ENCODE peak calls at places on chromosomes 3 and 15, in ten cellular contexts. J, O, B, L, P, R, H, V, A and C are unnamed samples.

GRCh38 chr3:53739926-53740325 is 106.3 kb downstream of the CHDH start:
- DNase-seq in J (no peak), O (no peak), B (no peak), L (no peak), P (no peak), R (no peak), H (no peak), V (no peak), A (no peak), C (no peak)

GRCh38 chr3:197191897-197192296 is 106.5 kb downstream of the DLG1 start:
- DNase-seq in J (no peak), O (no peak), B (no peak), L (no peak), P (no peak), R (no peak), H (no peak), V (no peak), A (no peak), C (no peak)

GRCh38 chr3:172303181-172303580 is 145.1 kb downstream of the GHSR start:
- DNase-seq in J (no peak), O (no peak), B (no peak), L (no peak), P (no peak), R (no peak), H (no peak), V (no peak), A (no peak), C (no peak)

GRCh38 chr15:71011503-71012155 is 103.6 kb upstream of the THSD4 start:
- DNase-seq in J (no peak), O (no peak), B (no peak), L (no peak), P (peak), R (no peak), H (peak), V (peak), A (peak), C (no peak)

GRCh38 chr3:105571005-105571404 is 204.3 kb downstream of the ALCAM start:
- DNase-seq in J (no peak), O (no peak), B (no peak), L (no peak), P (no peak), R (no peak), H (no peak), V (no peak), A (no peak), C (no peak)

GRCh38 chr3:133934996-133935842 is 39.5 kb upstream of the RAB6B start:
- DNase-seq in J (no peak), O (no peak), B (no peak), L (no peak), P (no peak), R (no peak), H (no peak), V (no peak), A (no peak), C (no peak)

GRCh38 chr15:62899090-62899493 is 143.5 kb upstream of the TPM1 start:
- DNase-seq in J (peak), O (peak), B (no peak), L (no peak), P (no peak), R (no peak), H (no peak), V (no peak), A (no peak), C (no peak)

GRCh38 chr3:5357089-5357488 is 169.6 kb downstream of the EDEM1 start:
- DNase-seq in J (no peak), O (no peak), B (no peak), L (no peak), P (no peak), R (no peak), H (no peak), V (no peak), A (no peak), C (no peak)

GRCh38 chr15:75037685-75038084 is 14.3 kb downstream of the PPCDC start:
- DNase-seq in J (no peak), O (no peak), B (no peak), L (no peak), P (peak), R (no peak), H (no peak), V (no peak), A (no peak), C (no peak)

GRCh38 chr3:152836269-152836668 is 1.3 kb downstream of the P2RY1 start:
- DNase-seq in J (no peak), O (no peak), B (no peak), L (no peak), P (no peak), R (no peak), H (no peak), V (no peak), A (no peak), C (no peak)

GRCh38 chr15:50166216-50166615 is 15.8 kb upstream of the SLC27A2 start:
- DNase-seq in J (peak), O (no peak), B (no peak), L (no peak), P (peak), R (no peak), H (peak), V (no peak), A (peak), C (no peak)

GRCh38 chr3:14434105-14434504 is 31.7 kb downstream of the SLC6A6 start:
- DNase-seq in J (peak), O (no peak), B (peak), L (no peak), P (peak), R (no peak), H (no peak), V (no peak), A (no peak), C (no peak)

GRCh38 chr15:49270541-49271421 is 100.7 kb downstream of the GALK2 start:
- DNase-seq in J (peak), O (peak), B (no peak), L (peak), P (peak), R (peak), H (no peak), V (no peak), A (peak), C (no peak)

GRCh38 chr3:10160346-10160745 is 4.4 kb upstream of the IRAK2 start:
- DNase-seq in J (no peak), O (no peak), B (no peak), L (no peak), P (peak), R (no peak), H (no peak), V (no peak), A (no peak), C (no peak)

GRCh38 chr15:69823223-69823907 is 274.4 kb downstream of the TLE3 start:
- DNase-seq in J (peak), O (no peak), B (no peak), L (no peak), P (peak), R (no peak), H (no peak), V (no peak), A (no peak), C (no peak)

GRCh38 chr15:48103647-48104046 is 17.1 kb upstream of the SLC24A5 start:
- DNase-seq in J (no peak), O (no peak), B (no peak), L (no peak), P (no peak), R (no peak), H (no peak), V (no peak), A (no peak), C (no peak)

GRCh38 chr15:85785887-85786777 is 8.6 kb downstream of the KLHL25 start:
- DNase-seq in J (peak), O (no peak), B (no peak), L (no peak), P (peak), R (peak), H (no peak), V (no peak), A (no peak), C (no peak)

GRCh38 chr15:68303560-68304436 is 26.3 kb downstream of the FEM1B start:
- DNase-seq in J (no peak), O (no peak), B (no peak), L (peak), P (no peak), R (peak), H (no peak), V (no peak), A (no peak), C (no peak)

GRCh38 chr3:14761121-14761672 is 57.6 kb upstream of the FGD5 start:
- DNase-seq in J (no peak), O (no peak), B (no peak), L (no peak), P (no peak), R (no peak), H (no peak), V (peak), A (no peak), C (no peak)

GRCh38 chr15:80199366-80199765 is 46.6 kb downstream of the FAH start:
- DNase-seq in J (no peak), O (no peak), B (no peak), L (no peak), P (no peak), R (no peak), H (no peak), V (no peak), A (no peak), C (no peak)

GRCh38 chr15:79849789-79850188 is 47.0 kb downstream of the MTHFS start:
- DNase-seq in J (peak), O (no peak), B (peak), L (no peak), P (peak), R (no peak), H (no peak), V (peak), A (no peak), C (no peak)

GRCh38 chr3:16512435-16513140 is 911 bp downstream of the RFTN1 start:
- DNase-seq in J (peak), O (peak), B (peak), L (peak), P (peak), R (peak), H (no peak), V (peak), A (no peak), C (no peak)

GRCh38 chr3:110174908-110175307 is 837.6 kb upstream of the DPPA4 start:
- DNase-seq in J (no peak), O (no peak), B (no peak), L (no peak), P (no peak), R (no peak), H (no peak), V (no peak), A (no peak), C (no peak)

GRCh38 chr15:73686781-73687256 is 2.6 kb downstream of the CD276 start:
- DNase-seq in J (peak), O (no peak), B (no peak), L (peak), P (peak), R (no peak), H (peak), V (no peak), A (peak), C (no peak)

GRCh38 chr15:85649372-85649771 is 145.4 kb downstream of the KLHL25 start:
- DNase-seq in J (peak), O (no peak), B (peak), L (no peak), P (peak), R (no peak), H (peak), V (no peak), A (no peak), C (no peak)

GRCh38 chr15:57654136-57654845 is 52.2 kb upstream of the POLR2M start:
- DNase-seq in J (no peak), O (no peak), B (no peak), L (no peak), P (no peak), R (no peak), H (peak), V (no peak), A (peak), C (no peak)

GRCh38 chr3:47854267-47854666 is 51.3 kb downstream of the DHX30 start:
- DNase-seq in J (peak), O (no peak), B (no peak), L (no peak), P (no peak), R (no peak), H (no peak), V (no peak), A (no peak), C (no peak)

GRCh38 chr3:47851888-47852603 is 49.1 kb downstream of the DHX30 start:
- DNase-seq in J (peak), O (no peak), B (no peak), L (no peak), P (no peak), R (no peak), H (no peak), V (no peak), A (no peak), C (no peak)

GRCh38 chr3:47854720-47855455 is 52.0 kb downstream of the DHX30 start:
- DNase-seq in J (peak), O (no peak), B (no peak), L (no peak), P (no peak), R (no peak), H (no peak), V (no peak), A (no peak), C (no peak)

GRCh38 chr3:47850803-47851417 is 48.0 kb downstream of the DHX30 start:
- DNase-seq in J (no peak), O (no peak), B (no peak), L (no peak), P (no peak), R (no peak), H (no peak), V (no peak), A (no peak), C (no peak)

GRCh38 chr3:47852604-47853397 is 49.9 kb downstream of the DHX30 start:
- DNase-seq in J (peak), O (no peak), B (no peak), L (no peak), P (no peak), R (no peak), H (no peak), V (no peak), A (no peak), C (no peak)
- TF ChIP-seq CTCF in J (no peak), O (no peak), B (no peak), L (no peak), P (no peak), R (no peak), H (no peak), V (no peak), A (no peak), C (no peak)

GRCh38 chr3:195224156-195224979 is 46.6 kb downstream of the XXYLT1 start:
- DNase-seq in J (no peak), O (peak), B (no peak), L (no peak), P (peak), R (peak), H (no peak), V (no peak), A (no peak), C (no peak)
- TF ChIP-seq CTCF in J (no peak), O (no peak), B (no peak), L (no peak), P (peak), R (no peak), H (no peak), V (no peak), A (no peak), C (no peak)

GRCh38 chr3:127124135-127124534 is 68.8 kb upstream of the PRR23E start:
- DNase-seq in J (no peak), O (no peak), B (no peak), L (no peak), P (peak), R (no peak), H (no peak), V (no peak), A (no peak), C (no peak)
- TF ChIP-seq CTCF in J (peak), O (no peak), B (no peak), L (no peak), P (peak), R (no peak), H (peak), V (no peak), A (no peak), C (no peak)

GRCh38 chr3:137217733-137218132 is 259.9 kb downstream of the IL20RB start:
- DNase-seq in J (no peak), O (no peak), B (no peak), L (no peak), P (no peak), R (no peak), H (no peak), V (peak), A (no peak), C (no peak)
- TF ChIP-seq CTCF in J (no peak), O (peak), B (no peak), L (no peak), P (peak), R (no peak), H (peak), V (peak), A (no peak), C (peak)